ENCODE peak calls at places on chromosome 13, in four cellular contexts. Y is IMR-90, C is neural progenitor cell, L is fibroblast of lung. Q is an unnamed sample.
A peak's percentile ranks its signal among the peaks of the same experiment; 100 is the strongest.

GRCh38 chr13:73119612-73120011 is 60.8 kb downstream of the KLF5 start:
- DNase-seq in L (no peak), C (no peak), Y (no peak), Q (no peak)

GRCh38 chr13:67013709-67014108 is 216.4 kb downstream of the PCDH9 start:
- DNase-seq in L (no peak), C (no peak), Y (no peak), Q (no peak)

GRCh38 chr13:49651775-49652690 is 23.7 kb downstream of the ARL11 start:
- DNase-seq in Y (no peak), L (no peak), C (no peak), Q (no peak)

GRCh38 chr13:83691966-83692365 is 190.3 kb downstream of the SLITRK1 start:
- DNase-seq in L (peak; percentile 5), C (no peak), Y (no peak), Q (peak; percentile 39)

GRCh38 chr13:70183041-70183440 is 74.8 kb upstream of the KLHL1 start:
- DNase-seq in Y (no peak), L (peak; percentile 1), C (no peak), Q (peak; percentile 53)

GRCh38 chr13:100389617-100390016 is 199.0 kb downstream of the GGACT start:
- DNase-seq in C (no peak), Y (no peak), L (no peak), Q (no peak)

GRCh38 chr13:29583073-29583785 is 12.3 kb downstream of the SLC7A1 start:
- DNase-seq in Y (peak; percentile 76), C (no peak), L (no peak), Q (peak; percentile 87)

GRCh38 chr13:109667754-109668360 is 118.5 kb downstream of the IRS2 start:
- DNase-seq in L (no peak), Y (no peak), C (peak; percentile 69), Q (no peak)

GRCh38 chr13:86653009-86653408 is 853.8 kb upstream of the SLITRK6 start:
- DNase-seq in Y (no peak), L (no peak), C (no peak), Q (no peak)

GRCh38 chr13:75986818-75987217 is 350.7 kb downstream of the LMO7 start:
- DNase-seq in Y (no peak), L (no peak), C (no peak), Q (no peak)

GRCh38 chr13:99046851-99047250 is 69.0 kb upstream of the DOCK9 start:
- DNase-seq in C (no peak), L (no peak), Y (no peak), Q (peak; percentile 22)
- H3K4me1 ChIP-seq in C (peaks cover 4% of the 10 kb centered on the region), L (peaks cover 5% of the 10 kb centered on the region), Y (peaks cover 16% of the 10 kb centered on the region), Q (peaks cover 18% of the 10 kb centered on the region)

GRCh38 chr13:68026077-68026476 is 795.9 kb upstream of the PCDH9 start:
- DNase-seq in Y (no peak), C (no peak), L (no peak), Q (no peak)

GRCh38 chr13:68027311-68027710 is 797.2 kb upstream of the PCDH9 start:
- DNase-seq in C (no peak), L (no peak), Y (no peak), Q (no peak)

GRCh38 chr13:68019901-68020300 is 789.8 kb upstream of the PCDH9 start:
- DNase-seq in L (no peak), Y (no peak), C (no peak), Q (no peak)

GRCh38 chr13:68025604-68026003 is 795.5 kb upstream of the PCDH9 start:
- DNase-seq in L (no peak), C (no peak), Y (no peak), Q (no peak)

DNA sequence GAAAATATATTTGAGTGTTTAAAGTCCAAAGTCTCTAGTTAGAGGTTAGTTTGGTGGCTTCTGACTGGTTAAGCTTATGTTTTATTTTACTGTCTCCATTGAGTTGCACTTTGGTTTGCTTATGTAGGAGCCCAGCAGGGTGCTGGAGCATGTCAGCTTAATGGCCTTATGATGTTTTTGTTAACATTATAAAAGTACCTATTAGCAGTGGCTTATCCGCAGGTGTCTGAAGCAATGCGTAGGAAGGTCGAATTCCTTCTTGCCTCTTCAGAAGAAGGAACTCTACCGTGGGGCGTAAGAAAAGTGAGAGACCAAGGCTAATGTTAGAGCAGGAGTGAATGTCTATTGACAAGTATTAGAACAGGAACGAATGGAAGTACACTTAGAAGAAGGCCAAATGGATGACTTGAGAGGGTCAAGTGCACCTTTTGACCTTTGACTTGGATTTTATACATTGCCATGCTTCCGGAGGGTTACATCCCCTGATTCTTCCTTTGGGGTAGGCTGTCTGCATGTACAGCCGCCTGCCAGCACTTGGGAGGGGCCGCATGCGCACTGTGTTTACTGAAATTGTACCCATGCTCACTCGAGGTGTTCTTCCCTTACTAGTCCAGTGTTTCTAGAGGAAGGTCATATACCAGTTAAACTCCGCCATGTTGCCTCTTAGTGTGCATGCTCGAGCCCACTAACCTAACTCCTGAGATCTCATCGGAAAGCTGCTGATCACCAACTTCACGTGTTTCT is 793.9 kb upstream of the PCDH9 start:
- DNase-seq in L (no peak), C (no peak), Y (no peak), Q (no peak)
- H3K4me3 ChIP-seq in L (no peak overlapping the region), C (no peak overlapping the region), Y (no peak overlapping the region), Q (no peak overlapping the region)

GRCh38 chr13:51734786-51735185 is 69.2 kb downstream of the DHRS12 start:
- DNase-seq in C (no peak), Y (peak; percentile 50), L (no peak), Q (peak; percentile 78)
- H3K9ac ChIP-seq in C (no peak overlapping the region), Y (no peak overlapping the region), L (no peak overlapping the region), Q (no peak overlapping the region)

GRCh38 chr13:51588406-51588949 is 4.2 kb downstream of the WDFY2 start:
- DNase-seq in C (peak; percentile 8), L (no peak), Y (no peak), Q (no peak)
- H3K4me1 ChIP-seq in C (peaks cover 56% of the 10 kb centered on the region), L (peaks cover 20% of the 10 kb centered on the region), Y (peaks cover 8% of the 10 kb centered on the region), Q (peaks cover 29% of the 10 kb centered on the region)

DNA sequence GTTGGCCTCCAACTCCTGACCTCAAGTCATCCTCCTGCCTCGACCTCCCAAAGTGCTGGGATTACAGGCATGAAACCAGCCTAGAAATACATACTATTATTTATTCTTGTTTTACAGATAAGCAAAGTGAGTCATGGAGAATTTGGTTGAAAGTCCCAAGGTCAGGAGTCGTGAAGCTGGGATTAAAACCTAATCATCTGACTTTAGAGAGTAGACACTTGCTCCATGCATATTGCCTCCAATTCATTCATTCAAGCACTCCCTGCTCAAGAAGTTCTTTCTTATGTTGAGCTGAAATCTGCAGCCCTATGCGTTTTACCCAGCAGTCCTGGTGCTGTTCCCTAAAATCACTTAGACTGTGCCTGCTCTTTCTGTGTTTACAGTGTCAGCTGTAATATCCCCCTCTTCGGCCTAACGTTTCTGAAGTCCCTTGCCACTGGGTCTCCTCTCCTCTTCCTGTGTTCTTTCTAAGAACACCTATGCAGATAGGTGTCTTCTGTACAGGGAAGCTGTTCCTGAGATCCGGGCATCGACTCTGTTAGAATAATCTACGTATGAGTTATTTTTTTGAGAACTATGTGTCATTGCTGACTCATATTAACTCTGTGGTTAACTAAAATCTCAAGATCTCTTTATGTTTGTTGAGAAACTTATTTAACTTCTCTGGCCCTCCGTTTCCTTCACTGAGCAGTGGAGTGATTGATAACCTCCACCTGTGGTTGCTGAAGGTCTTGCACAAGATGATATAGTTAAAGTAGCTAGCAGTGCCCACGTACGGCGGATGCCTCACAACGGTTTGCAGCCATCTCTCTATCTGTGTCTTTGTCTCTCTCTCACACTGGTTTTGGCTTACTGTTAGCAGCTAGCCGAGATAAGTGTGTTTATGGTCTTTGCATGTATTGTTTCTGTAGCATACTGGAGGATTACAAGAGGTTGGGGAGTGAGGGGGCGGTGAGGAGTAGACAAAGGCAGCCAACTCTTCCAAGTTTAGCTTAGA is 4.6 kb downstream of the ALOX5AP start:
- DNase-seq in C (peak; percentile 35), L (peak; percentile 90), Y (peak; percentile 95), Q (peak; percentile 99)
- H3K4me3 ChIP-seq in C (no peak overlapping the region), L (peak overlapping the region; percentile 4), Y (peak overlapping the region; percentile 1), Q (peak overlapping the region; percentile 39)

Q was measured in astrocyte.